ENCODE peak calls at places on chromosomes 2 and 18, in nine cellular contexts. H is WTC11, I is PC-9, C is Calu3, N is pancreas, W is AG10803, F is nephron progenitor cell, J is GM13976, R is HFF-Myc. Y is an unnamed sample.

GRCh38 chr2:233728723-233729301 is at the start of gene UGT1A3:
- DNase-seq in W (no peak), I (no peak), C (peak), R (no peak), J (no peak), H (no peak), N (no peak), F (no peak), Y (no peak)

GRCh38 chr2:221203846-221204245 is 368.3 kb downstream of the EPHA4 start:
- DNase-seq in H (no peak), W (no peak), R (no peak), F (no peak), C (peak), J (no peak), N (no peak), I (no peak), Y (no peak)

GRCh38 chr2:169495310-169495928 is 14.1 kb upstream of the KLHL41 start:
- DNase-seq in C (no peak), W (no peak), I (no peak), R (no peak), F (no peak), H (no peak), N (no peak), J (no peak), Y (no peak)

GRCh38 chr2:228273159-228273558 is 91.7 kb upstream of the SPHKAP start:
- DNase-seq in N (no peak), F (no peak), I (no peak), R (no peak), H (no peak), W (no peak), C (no peak), J (no peak), Y (no peak)

GRCh38 chr2:114550895-114551793 is 108.7 kb downstream of the DPP10 start:
- DNase-seq in R (no peak), C (peak), H (peak), N (peak), W (peak), J (peak), I (peak), F (peak), Y (no peak)

GRCh38 chr18:10139783-10140410 is 226.1 kb downstream of the VAPA start:
- DNase-seq in J (no peak), F (no peak), N (no peak), H (no peak), I (no peak), R (peak), W (peak), C (no peak), Y (no peak)

GRCh38 chr18:62198259-62198658 is 11.2 kb downstream of the RELCH start:
- DNase-seq in C (no peak), N (no peak), I (no peak), H (no peak), W (peak), R (no peak), J (no peak), F (no peak), Y (no peak)

GRCh38 chr2:21317131-21317530 is 193.4 kb downstream of the TDRD15 start:
- DNase-seq in C (peak), I (peak), J (peak), R (no peak), W (no peak), N (peak), H (peak), F (peak), Y (no peak)

GRCh38 chr2:20425371-20425881 is 21.4 kb upstream of the RHOB start:
- DNase-seq in J (peak), H (no peak), C (no peak), R (no peak), N (no peak), F (no peak), I (no peak), W (no peak), Y (peak)

GRCh38 chr18:79630266-79631095 is 49.1 kb upstream of the CTDP1 start:
- DNase-seq in W (no peak), I (no peak), F (no peak), R (no peak), H (no peak), J (no peak), N (no peak), C (no peak), Y (peak)

GRCh38 chr2:110768591-110768990 is 36.2 kb downstream of the ACOXL start:
- DNase-seq in W (no peak), F (no peak), H (no peak), I (no peak), R (no peak), N (no peak), J (no peak), C (no peak), Y (no peak)

GRCh38 chr18:21406111-21406510 is 164.1 kb downstream of the GREB1L start:
- DNase-seq in H (no peak), J (no peak), N (no peak), W (peak), R (no peak), C (no peak), F (no peak), I (no peak), Y (no peak)

GRCh38 chr2:64133828-64134227 is 10.4 kb downstream of the PELI1 start:
- DNase-seq in I (no peak), H (no peak), W (no peak), F (no peak), C (no peak), J (no peak), R (no peak), N (no peak), Y (no peak)

GRCh38 chr2:241904011-241904718 is 34.6 kb downstream of the RTP5 start:
- DNase-seq in W (no peak), R (no peak), C (no peak), N (peak), F (no peak), H (no peak), I (no peak), J (no peak), Y (peak)

GRCh38 chr2:198638579-198638978 is 819.2 kb downstream of the SATB2 start:
- DNase-seq in R (no peak), C (no peak), F (no peak), W (peak), H (no peak), I (no peak), N (no peak), J (no peak), Y (no peak)

GRCh38 chr2:28152585-28153284 is 239.9 kb upstream of the FOSL2 start:
- DNase-seq in J (no peak), H (no peak), N (no peak), C (no peak), R (no peak), I (no peak), F (no peak), W (peak), Y (no peak)

GRCh38 chr2:49972699-49973098 is 818.4 kb upstream of the FSHR start:
- DNase-seq in N (no peak), F (no peak), I (no peak), R (no peak), C (no peak), W (no peak), J (no peak), H (peak), Y (no peak)

GRCh38 chr2:186991766-186992417 is 142.9 kb upstream of the ZSWIM2 start:
- DNase-seq in J (no peak), N (no peak), F (no peak), R (no peak), C (no peak), W (no peak), H (no peak), I (no peak), Y (no peak)

GRCh38 chr2:28355521-28356094 is 37.0 kb upstream of the FOSL2 start:
- DNase-seq in N (no peak), R (no peak), H (no peak), J (no peak), C (peak), W (no peak), F (peak), I (peak), Y (no peak)

GRCh38 chr2:223696719-223697118 is 94.6 kb upstream of the SCG2 start:
- DNase-seq in H (no peak), C (peak), R (no peak), F (no peak), I (peak), J (no peak), W (no peak), N (no peak), Y (no peak)

GRCh38 chr2:172220111-172220510 is 117.4 kb upstream of the DLX2 start:
- DNase-seq in W (no peak), C (no peak), I (no peak), J (no peak), F (no peak), H (no peak), R (no peak), N (no peak), Y (no peak)

GRCh38 chr18:44637210-44638051 is 43.3 kb upstream of the SETBP1 start:
- DNase-seq in F (no peak), J (no peak), C (peak), N (no peak), H (no peak), I (peak), R (no peak), W (peak), Y (no peak)

DNA sequence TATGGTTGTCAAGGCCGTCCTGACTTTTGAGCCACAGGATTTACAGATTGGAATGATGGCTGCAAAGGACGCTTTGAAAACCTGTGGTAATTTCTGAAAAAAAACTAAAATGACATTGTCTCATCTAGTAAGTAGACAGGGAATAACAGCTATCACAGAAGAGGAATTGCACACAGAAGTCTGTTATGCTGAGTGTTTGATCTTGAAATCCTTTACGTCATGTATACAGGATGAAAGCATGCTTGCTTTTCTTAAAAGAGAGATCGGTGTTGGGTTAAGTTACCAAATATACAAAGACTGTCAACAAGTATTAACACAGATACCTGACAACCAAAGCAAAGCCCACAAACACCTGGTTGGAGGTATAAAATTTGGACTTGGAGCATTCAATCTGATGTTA is 12.6 kb upstream of the SRSF7 start:
- DNase-seq in C (no peak), J (no peak), W (no peak), R (no peak), I (no peak), N (no peak), H (no peak), F (no peak), Y (no peak)
- TF ChIP-seq CTCF in C (no peak), J (no peak), W (no peak), R (no peak), I (no peak), N (no peak), H (no peak), F (no peak), Y (no peak)

DNA sequence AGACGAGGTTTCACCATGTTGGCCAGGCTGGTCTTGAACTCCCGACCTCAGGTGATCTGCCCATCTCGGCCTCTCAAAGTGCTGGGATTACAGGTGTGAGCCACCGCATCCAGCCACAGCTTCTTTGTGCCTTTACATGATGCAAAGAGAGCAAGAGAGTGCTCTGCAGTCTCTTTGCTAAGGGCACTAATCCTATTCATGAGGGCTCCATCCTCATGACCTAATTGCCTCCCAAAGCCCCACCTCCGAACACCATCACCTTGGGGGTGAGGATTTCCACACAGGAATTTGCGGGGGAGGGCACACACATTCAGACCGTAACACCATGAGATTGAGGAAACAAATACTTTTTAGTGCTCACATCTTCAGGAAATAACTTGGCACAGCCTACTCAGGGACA is 91.8 kb downstream of the PDCL3 start:
- DNase-seq in F (no peak), H (no peak), N (no peak), W (no peak), J (no peak), R (no peak), I (no peak), C (no peak), Y (no peak)
- TF ChIP-seq CTCF in F (no peak), H (no peak), N (no peak), W (no peak), J (no peak), R (no peak), I (no peak), C (no peak), Y (no peak)

GRCh38 chr2:4053769-4054493 is 350.6 kb downstream of the DCDC2C start:
- DNase-seq in W (no peak), J (no peak), H (no peak), I (no peak), F (no peak), C (no peak), R (no peak), N (no peak), Y (no peak)
- TF ChIP-seq CTCF in W (no peak), J (no peak), H (no peak), I (peak), F (no peak), C (no peak), R (no peak), N (no peak), Y (peak)

GRCh38 chr2:147297820-147298219 is 547.0 kb upstream of the ACVR2A start:
- DNase-seq in H (no peak), I (no peak), N (no peak), R (no peak), W (no peak), C (no peak), J (peak), F (no peak), Y (no peak)

GRCh38 chr2:147293958-147294824 is 550.6 kb upstream of the ACVR2A start:
- DNase-seq in J (no peak), I (no peak), R (no peak), C (no peak), F (no peak), N (no peak), H (no peak), W (no peak), Y (no peak)

DNA sequence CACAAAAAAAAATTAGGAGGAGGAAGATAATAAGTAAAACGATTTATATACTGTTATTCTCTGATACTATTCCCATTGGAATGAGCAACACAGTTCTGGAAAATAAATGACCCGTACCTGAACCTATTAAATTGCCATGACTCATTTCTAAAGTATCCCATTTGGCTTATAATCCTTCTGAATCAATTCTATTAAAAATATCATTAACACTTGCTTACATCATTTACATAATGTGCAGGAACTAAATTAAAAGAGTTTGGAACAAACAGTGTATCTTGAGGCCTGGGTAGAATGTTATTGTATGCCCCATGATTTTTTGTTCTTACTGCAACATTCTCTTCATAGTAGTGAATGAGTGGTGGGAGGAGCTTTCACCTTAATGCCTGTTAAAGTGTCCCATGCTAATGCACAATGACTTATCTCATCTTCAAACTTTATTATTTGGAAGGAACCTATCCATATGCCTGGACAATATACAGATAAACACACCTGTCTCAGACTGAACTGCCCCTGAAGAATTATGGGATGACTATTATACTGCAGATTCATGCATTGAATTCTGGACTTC is 549.9 kb upstream of the ACVR2A start:
- DNase-seq in F (no peak), R (no peak), W (no peak), H (no peak), J (no peak), C (no peak), I (no peak), N (no peak), Y (no peak)
- TF ChIP-seq CTCF in F (no peak), R (no peak), W (no peak), H (no peak), J (no peak), C (no peak), I (no peak), N (no peak), Y (no peak)

DNA sequence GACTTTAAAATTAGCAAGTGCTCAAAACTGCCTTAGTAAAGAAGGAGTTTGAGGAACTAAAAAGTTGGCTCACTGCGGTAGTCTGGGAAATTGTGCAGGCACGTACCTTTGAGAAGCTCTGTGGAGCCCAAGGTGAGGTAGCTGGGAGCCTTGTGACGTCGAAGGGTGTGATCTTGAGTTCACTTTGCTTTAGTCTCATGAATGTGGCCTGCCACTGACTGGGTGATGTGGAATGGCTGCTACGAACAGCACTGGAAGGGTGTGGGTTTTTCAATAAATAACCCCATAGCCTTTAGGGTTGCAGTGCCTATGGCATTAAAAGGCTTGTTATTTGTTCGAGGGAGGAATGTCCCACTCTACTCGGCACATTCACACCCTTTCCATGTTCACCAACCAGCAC is 312.3 kb downstream of the PRKCE start:
- DNase-seq in I (peak), R (no peak), N (no peak), W (no peak), C (peak), J (no peak), H (no peak), F (no peak), Y (no peak)
- TF ChIP-seq CTCF in I (no peak), R (no peak), N (no peak), W (no peak), C (no peak), J (no peak), H (no peak), F (no peak), Y (no peak)

DNA sequence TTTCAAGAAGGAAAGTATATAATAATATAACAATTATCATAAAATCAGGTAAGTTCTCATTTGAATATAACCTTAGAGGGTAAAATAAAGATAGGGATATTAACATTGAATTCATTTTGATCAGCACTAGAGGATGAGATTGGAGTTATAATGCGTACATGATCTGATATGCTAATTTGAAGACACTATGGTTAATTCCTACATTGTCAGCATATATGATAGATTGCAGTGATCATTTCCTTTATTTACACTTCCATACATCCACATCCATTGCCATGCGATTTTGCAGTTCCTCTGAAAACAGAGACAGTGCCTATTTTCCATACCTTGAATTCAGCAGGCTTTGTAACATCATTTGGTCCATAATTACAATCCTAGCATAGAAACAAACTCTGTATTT is 519.2 kb downstream of the CCDC85A start:
- DNase-seq in C (no peak), J (no peak), N (no peak), I (no peak), F (no peak), H (no peak), W (no peak), R (no peak), Y (no peak)
- TF ChIP-seq CTCF in C (no peak), J (no peak), N (no peak), I (no peak), F (no peak), H (no peak), W (no peak), R (no peak), Y (no peak)

DNA sequence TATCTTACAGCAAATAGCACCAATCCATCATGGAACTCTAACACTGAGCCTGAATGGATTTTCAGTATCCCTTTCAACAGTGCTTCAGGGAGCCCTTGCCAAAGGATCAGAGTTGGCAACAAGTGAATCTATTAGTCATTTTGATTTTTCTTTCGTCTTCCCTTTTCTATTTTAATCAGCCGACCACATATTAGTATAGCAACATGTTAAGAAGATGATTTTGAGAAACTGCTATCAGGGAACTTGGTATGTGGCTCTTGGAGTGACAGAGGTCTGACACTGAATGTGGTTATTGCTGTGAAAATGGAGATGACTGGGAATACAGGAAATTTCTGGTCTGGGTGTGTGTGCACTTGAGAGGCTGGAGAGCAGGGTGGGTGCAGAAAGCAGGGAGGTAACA is 28.7 kb upstream of the IL1RL1 start:
- DNase-seq in C (no peak), W (no peak), H (no peak), N (no peak), J (no peak), F (no peak), R (no peak), I (no peak), Y (no peak)
- TF ChIP-seq CTCF in C (no peak), W (no peak), H (no peak), N (no peak), J (no peak), F (no peak), R (no peak), I (no peak), Y (no peak)